ENCODE peak calls at places on chromosomes 1 and 21, in six cellular contexts. O, M, R, X, B and I are unnamed samples.

GRCh38 chr1:30512922-30513265 is 210.5 kb downstream of the MATN1 start:
- DNase-seq in O (no peak), M (no peak), R (no peak), X (no peak), B (no peak), I (no peak)

GRCh38 chr1:31573261-31573660 is 3.1 kb upstream of the TINAGL1 start:
- DNase-seq in O (no peak), M (no peak), R (peak), X (no peak), B (no peak), I (no peak)

GRCh38 chr1:22111620-22112019 is 31.3 kb downstream of the WNT4 start:
- DNase-seq in O (peak), M (no peak), R (no peak), X (no peak), B (no peak), I (no peak)

GRCh38 chr21:33373451-33373850 is 29.8 kb upstream of the IFNGR2 start:
- DNase-seq in O (no peak), M (no peak), R (no peak), X (no peak), B (no peak), I (no peak)

GRCh38 chr1:6249732-6250689 is 6.0 kb downstream of the HES3 start:
- DNase-seq in O (no peak), M (no peak), R (peak), X (no peak), B (no peak), I (no peak)

GRCh38 chr1:27868932-27869718 is 3.2 kb upstream of the THEMIS2 start:
- DNase-seq in O (no peak), M (no peak), R (peak), X (no peak), B (no peak), I (no peak)

GRCh38 chr1:85654066-85654782 is 54.0 kb downstream of the ZNHIT6 start:
- DNase-seq in O (peak), M (no peak), R (no peak), X (no peak), B (no peak), I (no peak)

GRCh38 chr21:38760017-38760761 is 45.5 kb upstream of the ETS2 start:
- DNase-seq in O (no peak), M (no peak), R (no peak), X (no peak), B (no peak), I (no peak)

GRCh38 chr1:175968486-175969182 is 225.2 kb upstream of the TNR start:
- DNase-seq in O (peak), M (no peak), R (no peak), X (no peak), B (no peak), I (no peak)

GRCh38 chr21:33374080-33374873 is 28.9 kb upstream of the IFNGR2 start:
- DNase-seq in O (peak), M (peak), R (no peak), X (no peak), B (peak), I (peak)

GRCh38 chr1:228228601-228229074 is 20.8 kb downstream of the OBSCN start:
- DNase-seq in O (peak), M (no peak), R (no peak), X (no peak), B (no peak), I (no peak)

GRCh38 chr1:119139857-119140176 is 636 bp downstream of the WARS2 start:
- DNase-seq in O (no peak), M (no peak), R (no peak), X (no peak), B (no peak), I (peak)

GRCh38 chr21:32336711-32337110 is 38.1 kb downstream of the MRAP start:
- DNase-seq in O (peak), M (no peak), R (no peak), X (no peak), B (peak), I (no peak)

GRCh38 chr1:23593556-23594148 is 34.4 kb upstream of the ID3 start:
- DNase-seq in O (peak), M (no peak), R (peak), X (no peak), B (no peak), I (no peak)

GRCh38 chr1:55064861-55065263 is 25.5 kb downstream of the PCSK9 start:
- DNase-seq in O (peak), M (no peak), R (no peak), X (no peak), B (peak), I (no peak)

GRCh38 chr1:43597721-43598120 is 52.2 kb upstream of the KDM4A start:
- DNase-seq in O (no peak), M (no peak), R (no peak), X (no peak), B (no peak), I (no peak)

GRCh38 chr1:19635646-19636045 is 8.5 kb upstream of the NBL1 start:
- DNase-seq in O (no peak), M (no peak), R (no peak), X (no peak), B (no peak), I (no peak)

GRCh38 chr1:205069371-205070125 is 14.7 kb downstream of the TMEM81 start:
- DNase-seq in O (no peak), M (no peak), R (peak), X (no peak), B (no peak), I (no peak)

GRCh38 chr1:179883739-179884138 is 1.7 kb downstream of the TOR1AIP1 start:
- DNase-seq in O (no peak), M (peak), R (no peak), X (no peak), B (no peak), I (peak)

GRCh38 chr1:197399691-197400521 is 131.9 kb downstream of the CRB1 start:
- DNase-seq in O (peak), M (no peak), R (no peak), X (no peak), B (peak), I (peak)

GRCh38 chr1:168717906-168718891 is 10.8 kb downstream of the DPT start:
- DNase-seq in O (peak), M (no peak), R (no peak), X (no peak), B (no peak), I (no peak)

GRCh38 chr1:68270993-68271392 is 38.7 kb upstream of the WLS start:
- DNase-seq in O (no peak), M (no peak), R (no peak), X (no peak), B (no peak), I (no peak)

GRCh38 chr1:156747737-156748669 is 3.5 kb downstream of the HDGF start:
- DNase-seq in O (no peak), M (no peak), R (no peak), X (no peak), B (no peak), I (no peak)

GRCh38 chr1:62685431-62685859 is 2.7 kb downstream of the DOCK7 start:
- DNase-seq in O (peak), M (no peak), R (no peak), X (no peak), B (no peak), I (no peak)